ENCODE peak calls at places on chromosomes 6 and 20, in eight cellular contexts. M is H1, Y is breast epithelium, W is sigmoid colon, D is GM12892, T is vagina, N is GM23338, J is GM12878. U is an unnamed sample.

GRCh38 chr20:60262967-60263603 is 304.9 kb downstream of the CDH26 start:
- DNase-seq in M (peak), Y (no peak), W (no peak), D (peak), T (no peak), N (peak), J (no peak), U (no peak)

GRCh38 chr6:114200896-114201295 is 141.9 kb downstream of the HS3ST5 start:
- DNase-seq in M (no peak), Y (no peak), W (no peak), D (no peak), T (no peak), N (no peak), J (no peak), U (no peak)

GRCh38 chr6:21933351-21933750 is 339.8 kb downstream of the SOX4 start:
- DNase-seq in M (no peak), Y (no peak), W (no peak), D (no peak), T (no peak), N (no peak), J (no peak), U (no peak)

GRCh38 chr6:45415315-45415714 is 37.6 kb upstream of the SUPT3H start:
- DNase-seq in M (no peak), Y (no peak), W (no peak), D (no peak), T (no peak), N (no peak), J (no peak), U (no peak)

GRCh38 chr6:87772597-87773530 is 70.8 kb upstream of the AKIRIN2 start:
- DNase-seq in M (no peak), Y (no peak), W (no peak), D (no peak), T (no peak), N (no peak), J (no peak), U (no peak)

GRCh38 chr20:20493701-20494100 is 125.8 kb downstream of the INSM1 start:
- DNase-seq in M (no peak), Y (no peak), W (no peak), D (no peak), T (no peak), N (no peak), J (no peak), U (no peak)

GRCh38 chr6:149260214-149260874 is 57.2 kb upstream of the TAB2 start:
- DNase-seq in M (no peak), Y (no peak), W (no peak), D (no peak), T (no peak), N (no peak), J (no peak), U (no peak)

GRCh38 chr20:41232971-41233926 is 84.3 kb downstream of the ZHX3 start:
- DNase-seq in M (no peak), Y (no peak), W (no peak), D (no peak), T (no peak), N (no peak), J (no peak), U (no peak)

GRCh38 chr6:15247750-15248450 is 2.0 kb downstream of the JARID2 start:
- DNase-seq in M (no peak), Y (peak), W (peak), D (peak), T (no peak), N (peak), J (no peak), U (no peak)

GRCh38 chr20:62062661-62063600 is 2.8 kb downstream of the TAF4 start:
- DNase-seq in M (no peak), Y (peak), W (no peak), D (no peak), T (no peak), N (no peak), J (no peak), U (no peak)

GRCh38 chr6:81865712-81866111 is 113.2 kb upstream of the TENT5A start:
- DNase-seq in M (no peak), Y (no peak), W (no peak), D (no peak), T (no peak), N (no peak), J (no peak), U (no peak)

GRCh38 chr6:133130863-133131262 is 110.3 kb upstream of the EYA4 start:
- DNase-seq in M (no peak), Y (no peak), W (no peak), D (no peak), T (no peak), N (no peak), J (no peak), U (no peak)

GRCh38 chr6:144152334-144152900 is 2.1 kb downstream of the STX11 start:
- DNase-seq in M (no peak), Y (no peak), W (no peak), D (no peak), T (no peak), N (no peak), J (no peak), U (no peak)

GRCh38 chr20:62485062-62485700 is 9.4 kb upstream of the GATA5 start:
- DNase-seq in M (no peak), Y (no peak), W (no peak), D (no peak), T (no peak), N (no peak), J (no peak), U (no peak)

GRCh38 chr6:136609878-136610706 is 59.9 kb upstream of the MAP7 start:
- DNase-seq in M (no peak), Y (no peak), W (peak), D (no peak), T (peak), N (peak), J (no peak), U (peak)

GRCh38 chr6:148869589-148869988 is 122.8 kb downstream of the UST start:
- DNase-seq in M (no peak), Y (no peak), W (no peak), D (no peak), T (no peak), N (no peak), J (no peak), U (no peak)

GRCh38 chr6:1645466-1646185 is 35.9 kb downstream of the FOXC1 start:
- DNase-seq in M (no peak), Y (no peak), W (no peak), D (no peak), T (no peak), N (no peak), J (no peak), U (no peak)

GRCh38 chr6:137165375-137166246 is 7.8 kb downstream of the IL22RA2 start:
- DNase-seq in M (no peak), Y (no peak), W (no peak), D (no peak), T (no peak), N (no peak), J (peak), U (no peak)

GRCh38 chr6:139474145-139475108 is 100.0 kb upstream of the CITED2 start:
- DNase-seq in M (no peak), Y (no peak), W (peak), D (no peak), T (no peak), N (peak), J (no peak), U (no peak)

GRCh38 chr20:20525214-20525613 is 157.3 kb downstream of the INSM1 start:
- DNase-seq in M (no peak), Y (no peak), W (no peak), D (no peak), T (no peak), N (no peak), J (no peak), U (no peak)

GRCh38 chr6:44332585-44332984 is 9.9 kb upstream of the SPATS1 start:
- DNase-seq in M (no peak), Y (no peak), W (no peak), D (no peak), T (no peak), N (no peak), J (no peak), U (no peak)

GRCh38 chr6:24667378-24667803 is 514 bp downstream of the ACOT13 start:
- DNase-seq in M (no peak), Y (no peak), W (no peak), D (no peak), T (no peak), N (no peak), J (no peak), U (no peak)

GRCh38 chr6:121435444-121436069 is at the start of gene GJA1:
- DNase-seq in M (peak), Y (no peak), W (no peak), D (no peak), T (peak), N (peak), J (no peak), U (no peak)

GRCh38 chr6:116139917-116140316 is 14.0 kb upstream of the COL10A1 start:
- DNase-seq in M (no peak), Y (no peak), W (no peak), D (no peak), T (no peak), N (peak), J (no peak), U (no peak)

GRCh38 chr20:40945754-40946451 is 82.7 kb upstream of the TOP1 start:
- DNase-seq in M (peak), Y (no peak), W (peak), D (peak), T (no peak), N (peak), J (no peak), U (peak)

GRCh38 chr6:134967711-134968110 is 17.8 kb upstream of the ALDH8A1 start:
- DNase-seq in M (no peak), Y (no peak), W (no peak), D (no peak), T (no peak), N (no peak), J (no peak), U (no peak)

GRCh38 chr6:107564223-107564855 is 74.4 kb downstream of the SOBP start:
- DNase-seq in M (no peak), Y (no peak), W (no peak), D (no peak), T (no peak), N (no peak), J (no peak), U (no peak)

GRCh38 chr6:1856381-1856780 is 246.7 kb downstream of the FOXC1 start:
- DNase-seq in M (no peak), Y (no peak), W (no peak), D (peak), T (no peak), N (no peak), J (peak), U (no peak)

GRCh38 chr6:30719356-30719755 is 796 bp upstream of the TUBB start:
- DNase-seq in M (no peak), Y (no peak), W (no peak), D (no peak), T (no peak), N (peak), J (no peak), U (no peak)
- TF ChIP-seq POLR2AphosphoS5 in M (no peak), Y (no peak), W (no peak), D (no peak), T (no peak), N (peak), J (no peak), U (no peak)

DNA sequence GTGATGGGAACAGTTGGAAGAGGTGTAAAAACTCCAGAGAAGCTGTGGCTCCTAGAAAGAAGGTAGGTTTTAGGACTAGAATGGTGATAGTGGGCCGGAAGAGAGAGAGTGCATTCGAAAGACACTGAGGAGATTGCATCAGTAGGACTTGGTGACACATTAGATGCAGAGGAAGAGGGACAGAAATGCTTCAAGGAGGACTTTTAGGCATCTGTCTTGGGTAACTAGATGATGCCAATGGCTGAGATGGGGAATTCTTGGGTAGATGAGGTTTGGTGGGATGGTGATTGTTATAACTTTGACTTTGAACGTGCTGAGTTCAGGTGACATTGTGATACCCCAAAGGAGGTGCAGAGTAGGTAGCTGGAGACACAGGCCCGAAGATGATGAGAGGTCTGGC is 196.5 kb downstream of the GMPR start:
- DNase-seq in M (no peak), Y (no peak), W (no peak), D (no peak), T (no peak), N (no peak), J (no peak), U (no peak)
- TF ChIP-seq POLR2AphosphoS5 in M (no peak), Y (no peak), W (no peak), D (no peak), T (no peak), N (no peak), J (no peak), U (no peak)

GRCh38 chr6:3228046-3228671 is 706 bp upstream of the TUBB2B start:
- DNase-seq in M (no peak), Y (no peak), W (no peak), D (no peak), T (no peak), N (peak), J (no peak), U (no peak)
- TF ChIP-seq POLR2AphosphoS5 in M (peak), Y (no peak), W (no peak), D (no peak), T (no peak), N (peak), J (no peak), U (no peak)

GRCh38 chr6:16337280-16337975 is 99.0 kb downstream of the GMPR start:
- DNase-seq in M (no peak), Y (peak), W (peak), D (no peak), T (no peak), N (peak), J (no peak), U (no peak)
- TF ChIP-seq POLR2AphosphoS5 in M (no peak), Y (peak), W (peak), D (no peak), T (peak), N (no peak), J (no peak), U (no peak)

DNA sequence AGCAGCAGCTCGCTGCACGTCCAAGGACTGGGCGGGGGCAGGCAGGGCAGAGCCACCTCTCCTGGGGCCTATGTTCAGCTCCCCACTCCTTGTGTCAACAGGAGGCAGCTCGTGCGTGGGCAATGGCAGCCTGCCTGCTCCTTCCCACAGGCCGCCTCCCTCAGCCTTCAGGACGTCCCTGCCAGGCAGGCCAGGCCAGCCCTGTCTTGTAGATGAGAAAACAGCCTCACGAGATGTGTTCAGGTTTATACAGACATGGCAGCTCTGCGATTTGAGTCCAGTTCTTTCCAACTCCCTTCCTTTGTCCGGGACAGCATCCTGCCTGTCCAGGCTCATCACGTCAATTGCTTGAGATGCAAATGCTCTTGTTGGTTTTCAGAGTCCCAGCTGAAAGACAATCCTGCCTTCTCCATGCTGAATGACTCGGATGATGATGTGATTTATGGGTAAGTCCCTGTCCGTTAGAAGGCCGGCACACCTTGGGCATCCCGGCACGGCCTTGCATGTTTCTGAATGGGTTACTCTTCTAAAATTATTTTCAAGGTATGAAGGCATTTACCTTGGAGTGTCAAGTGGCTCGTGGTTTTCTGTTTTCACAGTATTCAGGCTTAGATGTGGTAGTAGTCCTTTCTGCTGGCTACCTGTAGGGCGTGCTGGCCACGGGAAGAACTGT is 13.5 kb downstream of the DYNLT1 start:
- DNase-seq in M (no peak), Y (peak), W (peak), D (no peak), T (no peak), N (no peak), J (no peak), U (no peak)
- TF ChIP-seq POLR2AphosphoS5 in M (no peak), Y (no peak), W (no peak), D (no peak), T (peak), N (no peak), J (no peak), U (no peak)

GRCh38 chr20:46607191-46607848 is 43.9 kb downstream of the SLC13A3 start:
- DNase-seq in M (no peak), Y (no peak), W (no peak), D (no peak), T (no peak), N (no peak), J (no peak), U (no peak)
- TF ChIP-seq POLR2AphosphoS5 in M (no peak), Y (no peak), W (no peak), D (no peak), T (no peak), N (no peak), J (no peak), U (no peak)

GRCh38 chr6:32637219-32637880 is at the start of gene HLA-DQA1:
- DNase-seq in M (no peak), Y (no peak), W (no peak), D (peak), T (no peak), N (no peak), J (peak), U (no peak)
- TF ChIP-seq POLR2AphosphoS5 in M (no peak), Y (no peak), W (no peak), D (peak), T (no peak), N (no peak), J (peak), U (no peak)

DNA sequence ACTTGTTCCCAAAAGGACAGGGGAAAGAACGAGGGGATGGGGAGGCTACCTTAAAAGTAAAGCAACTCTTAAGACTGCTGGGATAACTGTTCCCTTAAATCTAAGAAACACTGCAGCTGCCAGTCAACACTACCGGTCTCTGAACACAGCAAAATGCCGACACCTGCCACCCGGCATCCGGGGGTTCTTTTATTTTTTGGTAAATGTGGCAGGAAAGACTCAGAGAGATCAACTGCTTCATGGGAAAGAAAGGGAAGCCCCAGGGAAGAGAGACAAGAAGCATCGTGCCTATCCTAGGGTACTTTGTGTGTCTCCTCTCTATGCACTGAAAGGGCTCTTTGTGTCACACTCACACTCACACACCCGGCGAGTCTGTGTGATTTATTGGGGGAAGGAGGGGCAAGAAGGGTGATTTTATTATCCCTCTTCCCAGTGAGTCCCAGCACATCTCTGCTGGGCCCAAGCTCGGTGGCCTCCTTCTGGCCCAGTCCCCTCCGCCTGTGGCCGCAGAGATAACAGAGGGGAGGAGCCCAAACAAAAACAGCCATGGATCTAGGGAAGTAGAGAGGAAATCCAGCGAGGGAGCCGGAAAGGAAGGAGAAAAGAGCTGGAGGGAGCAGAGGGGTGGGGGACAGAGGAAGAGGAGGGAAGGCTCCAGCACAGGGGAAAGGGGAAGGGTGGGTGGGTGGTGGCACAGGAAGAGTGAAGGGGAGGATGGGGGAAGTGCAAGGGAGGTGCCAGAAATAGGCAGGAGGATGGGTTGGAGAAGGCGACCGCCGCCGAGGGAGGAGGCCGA is 1.3 kb downstream of the FYN start:
- DNase-seq in M (no peak), Y (no peak), W (peak), D (no peak), T (no peak), N (peak), J (no peak), U (no peak)
- TF ChIP-seq POLR2AphosphoS5 in M (no peak), Y (no peak), W (no peak), D (no peak), T (no peak), N (peak), J (no peak), U (no peak)

GRCh38 chr20:25390538-25391528 is at the start of gene ABHD12:
- DNase-seq in M (peak), Y (peak), W (peak), D (peak), T (peak), N (peak), J (peak), U (peak)

GRCh38 chr20:25397827-25398226 is 7.2 kb upstream of the ABHD12 start:
- DNase-seq in M (no peak), Y (no peak), W (no peak), D (no peak), T (no peak), N (no peak), J (no peak), U (no peak)

GRCh38 chr20:25394996-25395395 is 4.4 kb upstream of the ABHD12 start:
- DNase-seq in M (no peak), Y (no peak), W (no peak), D (no peak), T (no peak), N (no peak), J (no peak), U (no peak)

GRCh38 chr20:25397081-25397480 is 6.4 kb upstream of the ABHD12 start:
- DNase-seq in M (no peak), Y (no peak), W (no peak), D (no peak), T (no peak), N (no peak), J (no peak), U (no peak)

DNA sequence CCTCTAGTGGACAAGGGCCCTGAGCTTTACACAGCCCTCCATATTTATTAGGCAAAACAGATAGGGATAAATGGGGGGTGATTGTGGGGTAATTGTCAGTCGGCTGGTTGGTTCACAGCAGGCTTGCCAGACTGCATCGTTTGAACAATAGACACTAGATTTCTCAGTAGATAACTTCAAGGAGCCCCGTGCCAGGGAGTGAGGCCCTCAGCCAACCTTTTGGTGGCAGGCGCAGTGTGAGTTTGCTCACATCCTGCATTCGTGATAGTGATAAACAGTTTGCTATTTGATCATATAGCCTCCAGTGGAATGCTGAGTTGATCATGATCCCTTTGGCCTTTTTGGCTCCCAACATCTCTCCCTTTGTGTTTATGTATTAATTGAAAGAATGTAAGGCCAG is 3.6 kb upstream of the ABHD12 start:
- DNase-seq in M (no peak), Y (no peak), W (no peak), D (no peak), T (no peak), N (no peak), J (no peak), U (no peak)
- TF ChIP-seq POLR2AphosphoS5 in M (no peak), Y (no peak), W (no peak), D (no peak), T (no peak), N (no peak), J (no peak), U (no peak)

DNA sequence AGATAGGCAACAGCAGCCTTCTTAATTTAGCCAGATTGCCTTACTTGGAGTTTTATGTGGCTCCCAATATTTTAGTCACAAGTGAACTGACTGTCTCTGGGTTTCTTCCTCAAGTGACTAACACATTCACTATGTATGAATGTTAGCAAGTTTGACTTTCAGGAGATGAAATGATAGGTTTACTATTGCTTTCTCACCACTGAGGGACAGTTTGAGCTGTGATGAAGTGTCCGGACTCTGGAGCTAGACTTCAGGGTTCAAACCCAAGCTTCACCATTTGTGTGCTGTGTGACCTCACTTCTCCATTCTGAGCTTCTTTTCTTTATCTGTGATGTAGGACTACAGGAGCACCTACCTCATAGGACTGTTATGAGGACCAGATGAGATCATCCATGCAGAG is 8.2 kb downstream of the DHX35 start:
- DNase-seq in M (no peak), Y (no peak), W (no peak), D (no peak), T (no peak), N (no peak), J (no peak), U (no peak)
- TF ChIP-seq POLR2AphosphoS5 in M (no peak), Y (no peak), W (peak), D (no peak), T (no peak), N (no peak), J (no peak), U (no peak)